ENCODE peak calls at places on chromosomes 1 and 21, in nine cellular contexts. U, J, V, Q, N, L, P, R and S are unnamed samples.
A peak's percentile ranks its signal among the peaks of the same experiment; 100 is the strongest.

GRCh38 chr1:49416758-49417157 is 607.0 kb downstream of the AGBL4 start:
- DNase-seq in V (no peak), N (no peak), P (no peak), R (no peak), Q (no peak), L (no peak), J (no peak), U (no peak), S (no peak)

GRCh38 chr1:226111865-226112395 is 49.4 kb downstream of the H3-3A start:
- DNase-seq in P (no peak), L (no peak), J (no peak), Q (no peak), N (no peak), R (no peak), U (no peak), V (no peak), S (no peak)

GRCh38 chr1:161039546-161039945 is 782 bp upstream of the TSTD1 start:
- DNase-seq in L (no peak), Q (no peak), V (no peak), N (no peak), J (no peak), U (no peak), R (no peak), P (no peak), S (no peak)

GRCh38 chr1:211783897-211784296 is 46.7 kb downstream of the LPGAT1 start:
- DNase-seq in L (peak; percentile 92), Q (no peak), U (no peak), P (peak; percentile 26), J (no peak), N (no peak), R (no peak), V (no peak), S (no peak)

GRCh38 chr1:64435000-64435399 is 34.9 kb upstream of the CACHD1 start:
- DNase-seq in V (no peak), N (no peak), U (no peak), J (no peak), Q (no peak), R (no peak), L (no peak), P (no peak), S (no peak)

GRCh38 chr1:6625579-6626149 is 996 bp downstream of the THAP3 start:
- DNase-seq in J (no peak), P (peak; percentile 45), N (no peak), V (no peak), Q (no peak), R (no peak), L (no peak), U (peak; percentile 51), S (no peak)

GRCh38 chr21:45974073-45975016 is 7.2 kb upstream of the COL6A1 start:
- DNase-seq in R (no peak), L (no peak), Q (no peak), N (peak; percentile 75), J (peak; percentile 72), P (peak; percentile 31), V (peak; percentile 32), U (peak; percentile 42), S (peak; percentile 54)

GRCh38 chr1:154736840-154737239 is 128.9 kb upstream of the ADAR start:
- DNase-seq in N (no peak), P (no peak), Q (no peak), V (no peak), L (no peak), J (no peak), R (no peak), U (no peak), S (no peak)

GRCh38 chr21:28821276-28822063 is 171.2 kb downstream of the LTN1 start:
- DNase-seq in N (no peak), Q (no peak), J (no peak), P (no peak), R (no peak), U (peak; percentile 14), V (no peak), L (no peak), S (no peak)

GRCh38 chr21:28822064-28822402 is 170.6 kb downstream of the LTN1 start:
- DNase-seq in P (no peak), L (no peak), R (no peak), J (no peak), N (no peak), Q (no peak), V (no peak), U (peak; percentile 30), S (no peak)

GRCh38 chr21:28823464-28823863 is 169.2 kb downstream of the LTN1 start:
- DNase-seq in J (no peak), P (no peak), Q (no peak), R (no peak), N (no peak), V (no peak), L (no peak), U (no peak), S (no peak)

GRCh38 chr21:28826569-28826968 is 166.1 kb downstream of the LTN1 start:
- DNase-seq in J (no peak), L (no peak), R (no peak), V (no peak), P (no peak), U (no peak), N (no peak), Q (no peak), S (no peak)

DNA sequence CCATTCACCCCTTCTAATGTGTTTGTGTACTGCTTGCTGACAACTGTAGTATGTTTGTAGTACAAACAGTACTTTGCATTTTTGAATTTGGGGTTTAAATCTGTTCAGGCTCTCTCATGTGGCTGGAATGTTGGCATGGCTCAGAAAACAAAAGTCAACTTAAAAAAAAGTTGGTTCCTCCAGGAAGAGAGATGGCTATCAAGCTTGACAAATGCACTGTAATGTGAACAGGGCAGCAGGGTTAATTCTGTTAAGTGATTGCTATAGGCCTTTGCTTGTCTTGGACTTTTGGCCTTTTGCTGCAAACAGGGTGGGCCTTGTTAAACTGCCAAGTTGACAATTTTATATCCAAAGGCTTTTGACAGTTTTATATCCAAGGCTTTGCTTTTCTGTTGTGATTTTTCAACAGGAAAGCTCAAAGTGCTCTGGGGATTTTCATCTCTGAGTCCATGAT is 169.8 kb downstream of the LTN1 start:
- DNase-seq in U (peak; percentile 70), L (peak; percentile 3), P (peak; percentile 30), Q (no peak), J (no peak), V (no peak), R (no peak), N (peak; percentile 33), S (no peak)
- TF ChIP-seq POLR2AphosphoS5 in U (peak; percentile 42), L (no peak), P (peak; percentile 52), Q (peak; percentile 25), J (no peak), V (no peak), R (no peak), N (peak; percentile 74), S (no peak)

DNA sequence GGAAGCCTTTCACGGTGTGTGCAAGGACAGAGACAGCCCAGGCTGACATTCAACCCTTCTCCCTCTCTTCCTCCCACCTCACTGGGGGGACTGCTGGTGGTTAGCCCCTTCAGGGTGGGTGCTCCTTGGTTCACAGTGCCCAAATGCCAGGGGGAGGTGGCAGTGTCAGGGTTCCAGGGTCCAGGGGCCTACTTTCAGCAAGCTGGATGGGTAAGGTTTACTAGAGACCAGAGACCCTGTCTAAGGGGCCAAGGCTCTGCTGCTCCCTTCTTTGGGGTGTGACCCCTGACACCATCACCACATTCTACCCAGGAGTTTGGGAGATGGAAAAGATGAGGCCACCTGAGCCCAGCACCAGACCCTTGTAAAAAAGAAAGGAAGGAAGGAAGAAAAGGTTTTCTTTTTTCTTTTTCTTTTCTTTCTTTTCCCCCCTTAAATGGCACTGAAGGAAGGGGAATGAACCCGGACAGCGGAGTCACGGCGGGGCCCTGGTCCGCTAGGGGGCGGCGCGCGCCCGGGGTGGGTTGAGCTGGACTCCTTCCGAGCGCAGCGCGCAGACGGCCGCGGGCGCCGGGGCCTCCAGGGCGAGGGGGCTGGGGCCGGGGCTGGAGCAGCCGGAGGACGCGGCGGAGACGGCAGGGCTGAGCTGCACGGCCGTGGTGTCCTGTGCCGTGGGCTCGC is 18.8 kb downstream of the KNCN start:
- DNase-seq in J (peak; percentile 85), L (no peak), R (no peak), U (peak; percentile 37), V (peak; percentile 75), Q (peak; percentile 47), N (peak; percentile 95), P (peak; percentile 63), S (peak; percentile 76)
- TF ChIP-seq POLR2AphosphoS5 in J (no peak), L (no peak), R (no peak), U (no peak), V (no peak), Q (no peak), N (no peak), P (no peak), S (no peak)

DNA sequence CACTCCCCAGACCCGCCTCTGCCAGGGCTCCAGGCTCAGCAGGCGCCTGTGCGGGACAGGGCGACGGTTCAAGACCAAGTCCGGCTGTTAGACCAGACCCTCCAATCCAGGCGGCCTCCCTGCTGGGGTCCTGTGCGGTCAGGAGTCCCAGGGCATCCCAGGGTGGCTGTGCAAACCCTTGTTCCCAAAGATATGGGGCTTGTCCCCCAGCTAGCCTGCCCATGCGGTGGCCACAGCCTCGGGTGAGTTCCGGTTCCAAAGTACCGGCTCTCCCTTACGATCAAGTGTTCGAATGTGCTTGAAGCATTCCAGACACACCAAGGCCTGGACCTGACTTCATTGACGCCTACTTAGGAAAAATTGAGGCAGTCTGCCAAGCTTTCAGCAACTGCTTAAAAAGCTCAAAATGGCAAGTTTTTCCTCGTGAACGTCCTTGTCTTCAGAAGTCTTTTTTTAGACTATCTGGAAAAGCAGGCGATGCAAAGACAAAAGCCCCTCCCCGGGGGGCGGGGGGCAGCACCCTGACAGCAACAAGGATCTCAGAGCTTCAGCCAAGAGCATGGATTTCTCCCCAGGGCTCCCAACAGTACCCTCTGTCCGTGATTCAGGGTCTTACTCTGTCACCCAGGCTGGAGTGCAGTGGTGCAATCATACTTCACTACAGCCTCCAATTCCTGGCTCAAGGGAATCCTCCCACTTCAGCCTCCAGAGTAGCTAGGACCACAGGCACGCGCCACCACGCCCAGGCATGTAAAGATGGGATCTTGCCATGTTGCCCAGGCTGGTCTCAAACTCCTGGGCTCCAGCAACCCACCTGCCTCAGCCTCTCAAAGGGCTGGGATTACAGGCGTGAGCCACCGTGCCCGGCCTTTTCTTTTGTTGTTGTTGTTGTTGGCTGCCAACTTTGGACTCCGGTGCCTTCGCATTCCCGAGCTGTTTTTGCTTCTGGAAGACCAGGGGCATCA is 2.3 kb downstream of the FAAP20 start:
- DNase-seq in Q (peak; percentile 69), N (no peak), V (no peak), J (no peak), U (no peak), P (no peak), L (no peak), R (no peak), S (no peak)
- TF ChIP-seq POLR2AphosphoS5 in Q (no peak), N (no peak), V (no peak), J (no peak), U (no peak), P (peak; percentile 39), L (no peak), R (no peak), S (no peak)

DNA sequence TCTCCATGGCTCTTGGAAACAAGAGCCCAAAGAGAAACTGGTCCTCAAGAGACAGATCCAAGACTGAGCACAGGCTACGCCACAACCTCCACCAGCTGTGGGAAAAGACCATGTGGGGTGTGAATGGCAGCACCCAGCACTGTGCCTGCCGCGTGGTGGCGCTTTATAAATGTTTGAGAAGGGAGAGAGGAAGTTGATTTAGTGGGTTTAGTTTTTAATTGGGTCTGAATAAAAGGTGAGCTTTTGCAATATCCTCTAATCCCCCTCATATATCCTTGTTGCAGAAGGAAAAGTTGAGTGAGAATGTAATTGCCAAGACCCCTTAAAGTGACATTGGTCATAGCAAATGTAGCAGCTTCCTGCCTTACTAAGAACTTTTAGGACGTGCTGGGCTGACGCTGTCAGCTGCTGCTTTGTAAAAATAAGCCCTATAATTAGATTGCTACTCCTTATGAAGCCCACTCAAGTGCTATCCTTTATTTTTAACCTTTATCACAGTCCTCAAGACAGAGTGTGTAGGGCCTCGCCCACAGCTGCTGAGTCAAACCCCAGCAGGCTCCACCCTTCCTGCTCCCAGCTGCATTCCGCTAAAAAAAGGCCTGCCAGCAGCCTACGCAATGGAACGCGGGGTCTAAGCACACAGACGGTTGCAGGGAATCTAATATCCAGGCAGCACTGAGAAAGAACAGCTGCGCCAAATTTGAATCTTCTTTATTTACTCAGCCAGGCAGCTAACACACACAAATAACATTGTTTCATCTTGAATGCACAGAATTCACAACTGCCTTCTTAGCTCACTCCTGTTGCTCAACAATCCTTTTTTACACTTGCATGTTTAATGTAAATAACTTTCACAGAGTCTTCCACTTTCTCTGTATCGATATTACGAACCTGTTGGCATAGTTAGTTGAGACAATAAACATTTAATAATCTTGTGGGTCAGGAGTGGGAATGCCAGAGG is 47.3 kb upstream of the PRDX6 start:
- DNase-seq in N (no peak), Q (peak; percentile 87), V (no peak), P (peak; percentile 87), U (peak; percentile 75), J (peak; percentile 82), R (no peak), L (peak; percentile 39), S (no peak)
- TF ChIP-seq POLR2AphosphoS5 in N (peak; percentile 30), Q (peak; percentile 55), V (no peak), P (peak; percentile 35), U (peak; percentile 27), J (peak; percentile 41), R (no peak), L (no peak), S (no peak)